ENCODE peak calls at places on chromosomes 12 and 14, in seven cellular contexts. Q, N, Z, D, F, J and Y are unnamed samples.

GRCh38 chr14:98731701-98732100 is 540.3 kb downstream of the BCL11B start:
- DNase-seq in D (no peak), F (no peak), N (no peak), Z (no peak), Q (no peak), J (no peak), Y (no peak)

GRCh38 chr14:105484069-105484996 is 2.4 kb upstream of the CRIP1 start:
- DNase-seq in Q (no peak), Z (no peak), N (no peak), J (no peak), D (no peak), F (peak), Y (no peak)

GRCh38 chr12:103548622-103549601 is 38.2 kb upstream of the STAB2 start:
- DNase-seq in Q (peak), J (peak), F (peak), Z (peak), D (peak), N (peak), Y (peak)

GRCh38 chr12:89648211-89648930 is 60.3 kb downstream of the ATP2B1 start:
- DNase-seq in D (no peak), J (no peak), F (no peak), N (no peak), Q (no peak), Z (no peak), Y (no peak)

GRCh38 chr12:49623142-49623899 is at the start of gene PRPF40B:
- DNase-seq in J (peak), Q (peak), D (peak), Z (peak), F (peak), N (peak), Y (peak)

GRCh38 chr12:6241495-6241894 is 41.3 kb downstream of the CD9 start:
- DNase-seq in Q (peak), Z (peak), F (no peak), J (no peak), N (no peak), D (no peak), Y (no peak)

GRCh38 chr14:97113339-97113738 is 316.2 kb downstream of the VRK1 start:
- DNase-seq in F (no peak), Q (no peak), D (no peak), J (no peak), Z (no peak), N (no peak), Y (no peak)

GRCh38 chr12:62813031-62813829 is 121.7 kb downstream of the PPM1H start:
- DNase-seq in D (no peak), Z (peak), J (peak), F (peak), N (peak), Q (peak), Y (no peak)

GRCh38 chr12:57864811-57865751 is 18.6 kb upstream of the CTDSP2 start:
- DNase-seq in N (peak), Q (peak), Z (peak), F (peak), D (no peak), J (no peak), Y (no peak)

GRCh38 chr12:56998981-56999380 is 7.4 kb downstream of the ZBTB39 start:
- DNase-seq in F (no peak), Z (no peak), Q (no peak), D (no peak), J (peak), N (no peak), Y (no peak)

GRCh38 chr12:54634795-54635194 is at the start of gene LACRT:
- DNase-seq in Q (no peak), J (no peak), F (no peak), D (no peak), Z (no peak), N (no peak), Y (no peak)

GRCh38 chr14:73610692-73611091 is 1.6 kb upstream of the ACOT6 start:
- DNase-seq in Z (no peak), F (no peak), Q (peak), D (no peak), N (no peak), J (no peak), Y (no peak)

GRCh38 chr12:120669055-120669828 is 17.7 kb upstream of the MLEC start:
- DNase-seq in N (no peak), Z (peak), D (no peak), J (no peak), F (no peak), Q (no peak), Y (peak)

GRCh38 chr14:90819734-90820393 is 3.6 kb upstream of the TTC7B start:
- DNase-seq in F (no peak), Q (no peak), J (no peak), Z (no peak), D (no peak), N (no peak), Y (no peak)

GRCh38 chr14:70665448-70666363 is 24.0 kb downstream of the TTC9 start:
- DNase-seq in D (peak), J (peak), N (peak), Z (peak), F (no peak), Q (no peak), Y (no peak)

GRCh38 chr12:3951380-3952135 is 78.4 kb upstream of the PARP11 start:
- DNase-seq in Z (no peak), J (no peak), D (no peak), N (no peak), Q (no peak), F (no peak), Y (no peak)

GRCh38 chr12:57835366-57836288 is 10.9 kb downstream of the CTDSP2 start:
- DNase-seq in D (no peak), F (no peak), N (no peak), Z (no peak), Q (no peak), J (peak), Y (no peak)

GRCh38 chr14:23538785-23539184 is 12.8 kb downstream of the ZFHX2 start:
- DNase-seq in Q (peak), J (no peak), Z (no peak), N (no peak), D (peak), F (no peak), Y (peak)

GRCh38 chr14:98014851-98015615 is 1217.9 kb downstream of the VRK1 start:
- DNase-seq in Z (no peak), Q (no peak), F (no peak), J (no peak), N (no peak), D (no peak), Y (no peak)

GRCh38 chr14:59510001-59510400 is 25.7 kb downstream of the JKAMP start:
- DNase-seq in Q (no peak), D (no peak), J (no peak), F (no peak), Z (no peak), N (no peak), Y (no peak)

GRCh38 chr12:75666126-75666979 is 154.9 kb upstream of the KRR1 start:
- DNase-seq in D (no peak), Q (no peak), F (no peak), Z (peak), J (no peak), N (no peak), Y (no peak)

GRCh38 chr14:70916300-70916699 is 9.0 kb downstream of the PCNX1 start:
- DNase-seq in Q (no peak), D (no peak), F (no peak), N (no peak), Z (no peak), J (no peak), Y (no peak)

GRCh38 chr12:108237272-108237671 is 101.8 kb downstream of the CMKLR1 start:
- DNase-seq in Q (no peak), J (no peak), N (peak), F (no peak), Z (peak), D (no peak), Y (peak)

GRCh38 chr14:100417466-100417865 is 94.3 kb downstream of the SLC25A47 start:
- DNase-seq in N (peak), F (no peak), D (no peak), Q (peak), J (peak), Z (peak), Y (peak)

GRCh38 chr12:132158677-132159554 is 14.7 kb downstream of the NOC4L start:
- DNase-seq in D (peak), Z (no peak), Q (no peak), N (peak), J (peak), F (no peak), Y (no peak)

GRCh38 chr14:74891870-74892269 is 10.2 kb downstream of the DLST start:
- DNase-seq in J (no peak), Q (no peak), N (no peak), D (no peak), Z (no peak), F (no peak), Y (no peak)

GRCh38 chr14:25406818-25407217 is 356.9 kb upstream of the STXBP6 start:
- DNase-seq in F (no peak), Q (no peak), D (peak), Z (peak), N (peak), J (peak), Y (peak)

GRCh38 chr12:21710944-21711343 is 53.3 kb upstream of the LDHB start:
- DNase-seq in J (no peak), N (no peak), Z (peak), Q (no peak), F (no peak), D (no peak), Y (no peak)

GRCh38 chr14:60656755-60657608 is 7.7 kb upstream of the SIX1 start:
- DNase-seq in N (peak), Z (peak), D (peak), F (no peak), J (peak), Q (no peak), Y (no peak)

GRCh38 chr14:81801921-81802320 is 268.3 kb upstream of the SEL1L start:
- DNase-seq in F (no peak), Q (no peak), N (no peak), Z (no peak), D (no peak), J (no peak), Y (no peak)

GRCh38 chr14:105891631-105892452 is 365.5 kb downstream of the TMEM121 start:
- DNase-seq in D (no peak), Z (no peak), J (no peak), Q (no peak), F (no peak), N (no peak), Y (peak)

GRCh38 chr12:30457621-30458289 is 237.9 kb downstream of the IPO8 start:
- DNase-seq in N (peak), F (no peak), J (peak), Z (peak), D (peak), Q (no peak), Y (peak)

GRCh38 chr14:87179936-87180335 is 813.0 kb downstream of the GALC start:
- DNase-seq in Z (no peak), J (no peak), F (no peak), N (no peak), D (no peak), Q (no peak), Y (no peak)

GRCh38 chr12:115417610-115418009 is 733.6 kb upstream of the TBX3 start:
- DNase-seq in F (no peak), D (no peak), N (no peak), J (no peak), Z (no peak), Q (no peak), Y (no peak)

GRCh38 chr12:27822076-27822712 is 42.2 kb upstream of the MANSC4 start:
- DNase-seq in Q (no peak), N (no peak), Z (no peak), J (peak), F (peak), D (no peak), Y (no peak)

GRCh38 chr14:103067231-103067954 is 10.0 kb upstream of the CDC42BPB start:
- DNase-seq in N (peak), J (peak), Q (no peak), D (no peak), F (no peak), Z (peak), Y (no peak)

GRCh38 chr14:48690349-48690748 is 895.8 kb downstream of the RPS29 start:
- DNase-seq in D (no peak), J (no peak), Z (no peak), N (peak), Q (no peak), F (no peak), Y (no peak)

GRCh38 chr12:57459750-57460400 is at the start of gene GLI1:
- DNase-seq in D (no peak), J (no peak), F (no peak), Q (no peak), N (no peak), Z (no peak), Y (no peak)